ENCODE peak calls at places on chromosomes 11 and 22, in eight cellular contexts. One of them, this sample, is unnamed. For H3K4me1, the result is how much of the 10 kb centered on the place peaks cover.

GRCh38 chr22:18032455-18033101 is 8.2 kb upstream of the MICAL3 start:
- DNase-seq in tibial artery: no peak
- DNase-seq in heart left ventricle: peak
- DNase-seq in uterus: peak
- DNase-seq in A549: no peak
- DNase-seq in body of pancreas: no peak
- DNase-seq in lung: no peak
- DNase-seq in Panc1: peak
- DNase-seq in this sample: no peak

GRCh38 chr11:77789731-77790476 is 30.6 kb downstream of the RSF1 start:
- DNase-seq in tibial artery: no peak
- DNase-seq in heart left ventricle: no peak
- DNase-seq in uterus: no peak
- DNase-seq in A549: no peak
- DNase-seq in body of pancreas: no peak
- DNase-seq in lung: no peak
- DNase-seq in Panc1: no peak
- DNase-seq in this sample: no peak

GRCh38 chr11:62020661-62021060 is 53.2 kb upstream of the FTH1 start:
- DNase-seq in tibial artery: no peak
- DNase-seq in heart left ventricle: no peak
- DNase-seq in uterus: no peak
- DNase-seq in A549: no peak
- DNase-seq in body of pancreas: no peak
- DNase-seq in lung: no peak
- DNase-seq in Panc1: no peak
- DNase-seq in this sample: no peak

GRCh38 chr22:19689408-19689807 is 24.9 kb upstream of the SEPTIN5 start:
- DNase-seq in tibial artery: no peak
- DNase-seq in heart left ventricle: no peak
- DNase-seq in uterus: no peak
- DNase-seq in A549: no peak
- DNase-seq in body of pancreas: no peak
- DNase-seq in lung: no peak
- DNase-seq in Panc1: no peak
- DNase-seq in this sample: no peak

GRCh38 chr22:44493206-44493605 is 4.8 kb downstream of the RTL6 start:
- DNase-seq in tibial artery: no peak
- DNase-seq in heart left ventricle: no peak
- DNase-seq in uterus: no peak
- DNase-seq in A549: no peak
- DNase-seq in body of pancreas: no peak
- DNase-seq in lung: no peak
- DNase-seq in Panc1: no peak
- DNase-seq in this sample: no peak

GRCh38 chr11:85827768-85828639 is 17.1 kb upstream of the SYTL2 start:
- DNase-seq in tibial artery: no peak
- DNase-seq in heart left ventricle: no peak
- DNase-seq in uterus: no peak
- DNase-seq in A549: peak
- DNase-seq in body of pancreas: no peak
- DNase-seq in lung: no peak
- DNase-seq in Panc1: peak
- DNase-seq in this sample: no peak

GRCh38 chr11:78256962-78257361 is 68.2 kb downstream of the USP35 start:
- DNase-seq in tibial artery: peak
- DNase-seq in heart left ventricle: peak
- DNase-seq in uterus: peak
- DNase-seq in A549: no peak
- DNase-seq in body of pancreas: peak
- DNase-seq in lung: peak
- DNase-seq in Panc1: no peak
- DNase-seq in this sample: peak

GRCh38 chr22:50071432-50072166 is 13.5 kb upstream of the TTLL8 start:
- DNase-seq in tibial artery: no peak
- DNase-seq in heart left ventricle: no peak
- DNase-seq in uterus: no peak
- DNase-seq in A549: no peak
- DNase-seq in body of pancreas: no peak
- DNase-seq in lung: no peak
- DNase-seq in Panc1: no peak
- DNase-seq in this sample: no peak

GRCh38 chr22:37018815-37019308 is 385 bp downstream of the TST start:
- DNase-seq in tibial artery: peak
- DNase-seq in heart left ventricle: peak
- DNase-seq in uterus: peak
- DNase-seq in A549: no peak
- DNase-seq in body of pancreas: peak
- DNase-seq in lung: peak
- DNase-seq in Panc1: no peak
- DNase-seq in this sample: peak

GRCh38 chr11:76637491-76638266 is 32.9 kb downstream of the LRRC32 start:
- DNase-seq in tibial artery: peak
- DNase-seq in heart left ventricle: peak
- DNase-seq in uterus: peak
- DNase-seq in A549: no peak
- DNase-seq in body of pancreas: no peak
- DNase-seq in lung: no peak
- DNase-seq in Panc1: no peak
- DNase-seq in this sample: peak

GRCh38 chr11:75142714-75143419 is 8.0 kb upstream of the SLCO2B1 start:
- DNase-seq in tibial artery: peak
- DNase-seq in heart left ventricle: peak
- DNase-seq in uterus: peak
- DNase-seq in A549: peak
- DNase-seq in body of pancreas: no peak
- DNase-seq in lung: peak
- DNase-seq in Panc1: peak
- DNase-seq in this sample: peak

GRCh38 chr11:21132146-21132720 is 462.8 kb downstream of the NELL1 start:
- DNase-seq in tibial artery: no peak
- DNase-seq in heart left ventricle: no peak
- DNase-seq in uterus: no peak
- DNase-seq in A549: no peak
- DNase-seq in body of pancreas: no peak
- DNase-seq in lung: no peak
- DNase-seq in Panc1: no peak
- DNase-seq in this sample: peak

GRCh38 chr11:64757549-64758329 is 2.0 kb downstream of the PYGM start:
- DNase-seq in tibial artery: peak
- DNase-seq in heart left ventricle: no peak
- DNase-seq in uterus: peak
- DNase-seq in A549: no peak
- DNase-seq in body of pancreas: no peak
- DNase-seq in lung: no peak
- DNase-seq in Panc1: no peak
- DNase-seq in this sample: peak

GRCh38 chr22:35783943-35784614 is 66.4 kb downstream of the APOL5 start:
- DNase-seq in tibial artery: no peak
- DNase-seq in heart left ventricle: no peak
- DNase-seq in uterus: no peak
- DNase-seq in A549: peak
- DNase-seq in body of pancreas: no peak
- DNase-seq in lung: no peak
- DNase-seq in Panc1: no peak
- DNase-seq in this sample: no peak

GRCh38 chr11:8913961-8914660 is 3.1 kb downstream of the AKIP1 start:
- DNase-seq in tibial artery: no peak
- DNase-seq in heart left ventricle: peak
- DNase-seq in uterus: peak
- DNase-seq in A549: peak
- DNase-seq in body of pancreas: no peak
- DNase-seq in lung: no peak
- DNase-seq in Panc1: no peak
- DNase-seq in this sample: no peak

GRCh38 chr22:20552450-20552894 is 45.1 kb downstream of the MED15 start:
- DNase-seq in tibial artery: peak
- DNase-seq in heart left ventricle: peak
- DNase-seq in uterus: peak
- DNase-seq in A549: no peak
- DNase-seq in body of pancreas: peak
- DNase-seq in lung: no peak
- DNase-seq in Panc1: no peak
- DNase-seq in this sample: peak

GRCh38 chr11:20616908-20617307 is 17.5 kb downstream of the SLC6A5 start:
- DNase-seq in tibial artery: no peak
- DNase-seq in heart left ventricle: no peak
- DNase-seq in uterus: no peak
- DNase-seq in A549: no peak
- DNase-seq in body of pancreas: no peak
- DNase-seq in lung: no peak
- DNase-seq in Panc1: no peak
- DNase-seq in this sample: peak

GRCh38 chr11:118153976-118154375 is 1.4 kb upstream of the SCN4B start:
- DNase-seq in tibial artery: no peak
- DNase-seq in heart left ventricle: no peak
- DNase-seq in uterus: no peak
- DNase-seq in A549: no peak
- DNase-seq in body of pancreas: no peak
- DNase-seq in lung: no peak
- DNase-seq in Panc1: no peak
- DNase-seq in this sample: no peak

GRCh38 chr22:28674121-28674563 is 5.5 kb downstream of the TTC28 start:
- DNase-seq in tibial artery: no peak
- DNase-seq in heart left ventricle: no peak
- DNase-seq in uterus: no peak
- DNase-seq in A549: no peak
- DNase-seq in body of pancreas: no peak
- DNase-seq in lung: no peak
- DNase-seq in Panc1: no peak
- DNase-seq in this sample: no peak

GRCh38 chr11:75474240-75474639 is 41.2 kb upstream of the KLHL35 start:
- DNase-seq in tibial artery: no peak
- DNase-seq in heart left ventricle: no peak
- DNase-seq in uterus: no peak
- DNase-seq in A549: no peak
- DNase-seq in body of pancreas: no peak
- DNase-seq in lung: no peak
- DNase-seq in Panc1: no peak
- DNase-seq in this sample: no peak

GRCh38 chr11:32109596-32109995 is 18.7 kb downstream of the RCN1 start:
- DNase-seq in tibial artery: no peak
- DNase-seq in heart left ventricle: no peak
- DNase-seq in uterus: no peak
- DNase-seq in A549: no peak
- DNase-seq in body of pancreas: no peak
- DNase-seq in lung: no peak
- DNase-seq in Panc1: no peak
- DNase-seq in this sample: no peak

GRCh38 chr11:128336203-128336602 is 251.2 kb downstream of the ETS1 start:
- DNase-seq in tibial artery: peak
- DNase-seq in heart left ventricle: peak
- DNase-seq in uterus: peak
- DNase-seq in A549: no peak
- DNase-seq in body of pancreas: no peak
- DNase-seq in lung: peak
- DNase-seq in Panc1: peak
- DNase-seq in this sample: peak

DNA sequence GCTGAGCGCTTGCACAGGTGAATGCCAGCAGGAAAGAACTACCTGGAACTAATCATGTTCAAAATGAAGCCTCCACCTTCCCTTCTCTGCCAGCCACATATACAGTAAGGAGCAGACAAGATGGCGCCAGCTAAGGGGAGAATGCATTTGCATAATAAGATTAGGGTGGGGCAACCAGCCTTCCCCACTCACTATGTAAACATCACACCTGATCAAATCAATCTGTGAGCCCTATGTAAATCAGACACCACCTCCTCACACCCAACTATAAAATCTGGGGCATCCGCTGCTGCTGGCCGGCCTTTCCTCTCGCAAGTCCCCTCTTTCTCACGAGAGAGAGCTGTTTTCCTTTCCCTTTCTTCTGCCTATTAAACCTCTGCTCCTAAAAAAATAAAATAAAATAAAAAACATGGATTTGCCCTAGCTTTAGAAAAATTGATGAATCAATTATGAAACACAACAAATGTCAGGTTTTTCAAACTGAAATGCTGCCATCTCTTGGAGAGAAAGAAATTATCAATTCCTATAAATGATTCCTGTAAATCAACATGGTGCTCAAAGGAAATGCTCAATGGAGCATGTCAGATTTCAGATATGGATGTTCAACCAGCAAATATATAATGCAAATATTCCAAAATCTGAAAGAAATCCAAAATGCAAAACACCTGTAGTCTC is 108.9 kb downstream of the SGSM3 start:
- DNase-seq in tibial artery: no peak
- DNase-seq in heart left ventricle: no peak
- DNase-seq in uterus: no peak
- DNase-seq in A549: no peak
- DNase-seq in body of pancreas: no peak
- DNase-seq in lung: no peak
- DNase-seq in Panc1: no peak
- DNase-seq in this sample: no peak
- TF ChIP-seq CTCF in tibial artery: no peak
- TF ChIP-seq CTCF in heart left ventricle: no peak
- TF ChIP-seq CTCF in uterus: no peak
- TF ChIP-seq CTCF in A549: no peak
- TF ChIP-seq CTCF in body of pancreas: no peak
- TF ChIP-seq CTCF in lung: no peak
- TF ChIP-seq CTCF in Panc1: no peak
- TF ChIP-seq CTCF in this sample: no peak

DNA sequence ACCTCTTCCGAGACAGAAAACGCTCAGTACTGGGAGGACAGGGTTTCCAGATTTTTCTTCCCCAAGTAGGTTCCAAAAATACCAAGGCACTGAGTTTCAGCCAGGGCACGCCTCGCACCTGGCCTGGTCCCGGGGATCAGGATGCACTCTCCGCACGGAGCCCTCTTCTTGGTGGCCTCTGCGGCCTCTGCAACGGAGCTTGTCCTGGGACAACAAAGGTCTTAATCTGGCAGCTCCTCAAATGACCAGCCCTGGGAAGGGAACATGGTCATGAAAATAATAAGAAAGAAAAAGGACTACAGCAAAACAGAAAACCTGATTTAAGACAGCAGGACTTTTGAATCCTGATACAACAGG is 22.1 kb upstream of the KRTAP5-6 start:
- DNase-seq in tibial artery: peak
- DNase-seq in heart left ventricle: no peak
- DNase-seq in uterus: no peak
- DNase-seq in A549: no peak
- DNase-seq in body of pancreas: no peak
- DNase-seq in lung: no peak
- DNase-seq in Panc1: no peak
- DNase-seq in this sample: no peak
- H3K4me1 ChIP-seq in tibial artery: under half
- H3K4me1 ChIP-seq in heart left ventricle: under half
- H3K4me1 ChIP-seq in uterus: under half
- H3K4me1 ChIP-seq in A549: under half
- H3K4me1 ChIP-seq in body of pancreas: under half
- H3K4me1 ChIP-seq in lung: under half
- H3K4me1 ChIP-seq in Panc1: under half
- H3K4me1 ChIP-seq in this sample: under half

GRCh38 chr11:119536801-119537200 is 113.8 kb upstream of the THY1 start:
- DNase-seq in tibial artery: peak
- DNase-seq in heart left ventricle: no peak
- DNase-seq in uterus: no peak
- DNase-seq in A549: no peak
- DNase-seq in body of pancreas: no peak
- DNase-seq in lung: no peak
- DNase-seq in Panc1: no peak
- DNase-seq in this sample: no peak
- TF ChIP-seq CTCF in tibial artery: no peak
- TF ChIP-seq CTCF in heart left ventricle: no peak
- TF ChIP-seq CTCF in uterus: no peak
- TF ChIP-seq CTCF in A549: no peak
- TF ChIP-seq CTCF in body of pancreas: no peak
- TF ChIP-seq CTCF in lung: no peak
- TF ChIP-seq CTCF in Panc1: no peak
- TF ChIP-seq CTCF in this sample: no peak

GRCh38 chr11:111620518-111620917 is 18.3 kb downstream of the SIK2 start:
- DNase-seq in tibial artery: no peak
- DNase-seq in heart left ventricle: no peak
- DNase-seq in uterus: no peak
- DNase-seq in A549: no peak
- DNase-seq in body of pancreas: no peak
- DNase-seq in lung: no peak
- DNase-seq in Panc1: no peak
- DNase-seq in this sample: no peak
- H3K4me1 ChIP-seq in tibial artery: under half
- H3K4me1 ChIP-seq in heart left ventricle: under half
- H3K4me1 ChIP-seq in uterus: under half
- H3K4me1 ChIP-seq in A549: under half
- H3K4me1 ChIP-seq in body of pancreas: under half
- H3K4me1 ChIP-seq in lung: under half
- H3K4me1 ChIP-seq in Panc1: under half
- H3K4me1 ChIP-seq in this sample: under half